ENCODE peak calls at places on chromosomes 6 and 20, in seven cellular contexts. One of them, this sample, is unnamed.

GRCh38 chr6:98657764-98658163 is 176.6 kb upstream of the POU3F2 start:
- DNase-seq in dermis blood vessel endothelial cell: peak
- DNase-seq in C1 segment of cervical spinal cord: no peak
- DNase-seq in stomach: no peak
- DNase-seq in effector memory CD4-positive, alpha-beta T cell: no peak
- DNase-seq in HT1080: peak
- DNase-seq in NCI-H748 treated with DMSO at 0.1 percent for 48 hours: no peak
- DNase-seq in this sample: no peak

GRCh38 chr20:8509809-8510208 is 377.7 kb downstream of the PLCB1 start:
- DNase-seq in dermis blood vessel endothelial cell: no peak
- DNase-seq in C1 segment of cervical spinal cord: no peak
- DNase-seq in stomach: no peak
- DNase-seq in effector memory CD4-positive, alpha-beta T cell: no peak
- DNase-seq in HT1080: no peak
- DNase-seq in NCI-H748 treated with DMSO at 0.1 percent for 48 hours: no peak
- DNase-seq in this sample: no peak

GRCh38 chr6:122712093-122712863 is 67.2 kb upstream of the FABP7 start:
- DNase-seq in dermis blood vessel endothelial cell: no peak
- DNase-seq in C1 segment of cervical spinal cord: no peak
- DNase-seq in stomach: no peak
- DNase-seq in effector memory CD4-positive, alpha-beta T cell: no peak
- DNase-seq in HT1080: no peak
- DNase-seq in NCI-H748 treated with DMSO at 0.1 percent for 48 hours: no peak
- DNase-seq in this sample: no peak

GRCh38 chr6:25175216-25175615 is 104.0 kb upstream of the CARMIL1 start:
- DNase-seq in dermis blood vessel endothelial cell: peak
- DNase-seq in C1 segment of cervical spinal cord: no peak
- DNase-seq in stomach: no peak
- DNase-seq in effector memory CD4-positive, alpha-beta T cell: no peak
- DNase-seq in HT1080: peak
- DNase-seq in NCI-H748 treated with DMSO at 0.1 percent for 48 hours: no peak
- DNase-seq in this sample: no peak

GRCh38 chr20:47453167-47453782 is 48.4 kb upstream of the NCOA3 start:
- DNase-seq in dermis blood vessel endothelial cell: peak
- DNase-seq in C1 segment of cervical spinal cord: no peak
- DNase-seq in stomach: no peak
- DNase-seq in effector memory CD4-positive, alpha-beta T cell: no peak
- DNase-seq in HT1080: peak
- DNase-seq in NCI-H748 treated with DMSO at 0.1 percent for 48 hours: no peak
- DNase-seq in this sample: no peak

GRCh38 chr6:25747477-25747876 is 7.1 kb upstream of the SLC17A4 start:
- DNase-seq in dermis blood vessel endothelial cell: no peak
- DNase-seq in C1 segment of cervical spinal cord: no peak
- DNase-seq in stomach: no peak
- DNase-seq in effector memory CD4-positive, alpha-beta T cell: no peak
- DNase-seq in HT1080: no peak
- DNase-seq in NCI-H748 treated with DMSO at 0.1 percent for 48 hours: no peak
- DNase-seq in this sample: no peak

GRCh38 chr6:158853872-158854213 is 34.7 kb upstream of the EZR start:
- DNase-seq in dermis blood vessel endothelial cell: no peak
- DNase-seq in C1 segment of cervical spinal cord: no peak
- DNase-seq in stomach: no peak
- DNase-seq in effector memory CD4-positive, alpha-beta T cell: no peak
- DNase-seq in HT1080: no peak
- DNase-seq in NCI-H748 treated with DMSO at 0.1 percent for 48 hours: no peak
- DNase-seq in this sample: no peak

GRCh38 chr6:42960243-42961019 is at the start of gene GNMT:
- DNase-seq in dermis blood vessel endothelial cell: peak
- DNase-seq in C1 segment of cervical spinal cord: no peak
- DNase-seq in stomach: peak
- DNase-seq in effector memory CD4-positive, alpha-beta T cell: peak
- DNase-seq in HT1080: no peak
- DNase-seq in NCI-H748 treated with DMSO at 0.1 percent for 48 hours: peak
- DNase-seq in this sample: no peak

GRCh38 chr6:14255916-14256315 is 138.3 kb downstream of the CD83 start:
- DNase-seq in dermis blood vessel endothelial cell: no peak
- DNase-seq in C1 segment of cervical spinal cord: no peak
- DNase-seq in stomach: no peak
- DNase-seq in effector memory CD4-positive, alpha-beta T cell: no peak
- DNase-seq in HT1080: no peak
- DNase-seq in NCI-H748 treated with DMSO at 0.1 percent for 48 hours: no peak
- DNase-seq in this sample: no peak

GRCh38 chr20:13492001-13492480 is 146.7 kb downstream of the TASP1 start:
- DNase-seq in dermis blood vessel endothelial cell: no peak
- DNase-seq in C1 segment of cervical spinal cord: no peak
- DNase-seq in stomach: no peak
- DNase-seq in effector memory CD4-positive, alpha-beta T cell: no peak
- DNase-seq in HT1080: no peak
- DNase-seq in NCI-H748 treated with DMSO at 0.1 percent for 48 hours: no peak
- DNase-seq in this sample: no peak

GRCh38 chr20:4573564-4574355 is 147.9 kb upstream of the PRND start:
- DNase-seq in dermis blood vessel endothelial cell: peak
- DNase-seq in C1 segment of cervical spinal cord: no peak
- DNase-seq in stomach: no peak
- DNase-seq in effector memory CD4-positive, alpha-beta T cell: no peak
- DNase-seq in HT1080: peak
- DNase-seq in NCI-H748 treated with DMSO at 0.1 percent for 48 hours: no peak
- DNase-seq in this sample: no peak

GRCh38 chr20:62741701-62742491 is 33.3 kb downstream of the NTSR1 start:
- DNase-seq in dermis blood vessel endothelial cell: no peak
- DNase-seq in C1 segment of cervical spinal cord: no peak
- DNase-seq in stomach: no peak
- DNase-seq in effector memory CD4-positive, alpha-beta T cell: no peak
- DNase-seq in HT1080: no peak
- DNase-seq in NCI-H748 treated with DMSO at 0.1 percent for 48 hours: no peak
- DNase-seq in this sample: peak

GRCh38 chr6:42217165-42217522 is 517 bp downstream of the MRPS10 start:
- DNase-seq in dermis blood vessel endothelial cell: peak
- DNase-seq in C1 segment of cervical spinal cord: no peak
- DNase-seq in stomach: no peak
- DNase-seq in effector memory CD4-positive, alpha-beta T cell: no peak
- DNase-seq in HT1080: no peak
- DNase-seq in NCI-H748 treated with DMSO at 0.1 percent for 48 hours: no peak
- DNase-seq in this sample: no peak